ENCODE peak calls at places on chromosomes 7 and 10, in nine cellular contexts. K, D, Q, O, A, F, N, W and Y are unnamed samples.
A peak's percentile ranks its signal among the peaks of the same experiment; 100 is the strongest.

GRCh38 chr7:19530261-19530660 is 178.6 kb downstream of the POLR1F start:
- DNase-seq in O (no peak), Q (no peak), W (no peak), A (no peak), K (no peak), N (no peak), F (no peak), D (no peak), Y (no peak)

GRCh38 chr7:30755384-30756154 is 3.6 kb downstream of the INMT start:
- DNase-seq in Q (peak; percentile 49), A (peak; percentile 29), N (no peak), F (peak; percentile 79), K (no peak), W (no peak), D (no peak), O (no peak), Y (no peak)

GRCh38 chr7:48617988-48618387 is 306.4 kb upstream of the CDC14C start:
- DNase-seq in A (no peak), O (no peak), D (no peak), N (no peak), K (no peak), F (no peak), W (no peak), Q (no peak), Y (no peak)

GRCh38 chr7:104231054-104232046 is 23.5 kb upstream of the ORC5 start:
- DNase-seq in Q (peak; percentile 56), A (peak; percentile 39), D (peak; percentile 29), W (peak; percentile 30), K (peak; percentile 46), N (no peak), F (peak; percentile 67), O (peak; percentile 44), Y (no peak)

GRCh38 chr10:114607358-114607998 is 50.6 kb downstream of the ABLIM1 start:
- DNase-seq in A (peak; percentile 71), D (no peak), Q (no peak), O (peak; percentile 27), N (peak; percentile 13), F (peak; percentile 73), W (peak; percentile 47), K (no peak), Y (no peak)

GRCh38 chr10:78594938-78595645 is 473.7 kb upstream of the ZMIZ1 start:
- DNase-seq in F (no peak), D (no peak), K (no peak), O (no peak), Q (no peak), A (no peak), N (no peak), W (no peak), Y (peak; percentile 24)

GRCh38 chr10:69303632-69304035 is 25.3 kb downstream of the HK1 start:
- DNase-seq in K (no peak), A (peak; percentile 42), N (no peak), W (peak; percentile 79), O (no peak), Q (no peak), D (no peak), F (no peak), Y (no peak)

GRCh38 chr10:43057231-43057711 is 19.6 kb upstream of the RET start:
- DNase-seq in W (no peak), K (no peak), N (no peak), Q (no peak), F (no peak), D (no peak), A (no peak), O (no peak), Y (no peak)

GRCh38 chr7:101901661-101902491 is 84.5 kb downstream of the CUX1 start:
- DNase-seq in D (no peak), W (no peak), Q (no peak), F (peak; percentile 38), N (no peak), A (peak; percentile 67), K (no peak), O (no peak), Y (no peak)

GRCh38 chr7:157352506-157352905 is 15.7 kb downstream of the DNAJB6 start:
- DNase-seq in K (no peak), D (no peak), F (no peak), A (no peak), Q (no peak), W (no peak), O (no peak), N (no peak), Y (no peak)

DNA sequence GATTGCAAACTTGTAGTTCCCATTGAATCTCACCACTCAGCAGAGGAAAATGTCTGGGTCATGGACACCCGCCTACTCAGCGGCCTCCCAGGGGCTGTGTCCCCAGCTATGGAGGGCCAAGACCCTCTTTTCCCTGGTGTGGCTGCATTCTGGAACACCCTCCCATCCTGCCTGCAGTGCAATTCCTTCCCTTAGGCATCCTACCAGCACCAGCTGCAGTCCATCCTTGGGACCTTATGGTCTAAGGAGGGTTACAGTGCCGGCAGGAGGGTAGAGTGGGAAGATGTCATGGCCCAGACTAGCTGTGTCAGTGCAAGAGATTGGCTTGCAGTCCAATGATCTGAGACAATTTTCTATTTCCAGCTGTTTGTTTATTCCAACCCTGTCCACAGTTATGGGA is 92.4 kb downstream of the WDFY4 start:
- DNase-seq in K (no peak), D (no peak), N (no peak), A (no peak), O (no peak), Q (no peak), F (no peak), W (no peak), Y (peak; percentile 34)
- TF ChIP-seq CTCF in K (no peak), D (no peak), N (no peak), A (no peak), O (no peak), Q (no peak), F (no peak), W (no peak), Y (no peak)

GRCh38 chr10:13221572-13221971 is 12.6 kb downstream of the UCMA start:
- DNase-seq in A (no peak), W (no peak), N (no peak), F (no peak), D (no peak), O (no peak), Q (no peak), K (no peak), Y (no peak)
- TF ChIP-seq CTCF in A (no peak), W (no peak), N (no peak), F (no peak), D (no peak), O (no peak), Q (no peak), K (no peak), Y (no peak)

GRCh38 chr7:107980171-107980570 is 22.8 kb downstream of the LAMB1 start:
- DNase-seq in A (no peak), W (no peak), F (no peak), D (no peak), O (no peak), Q (no peak), K (no peak), N (no peak), Y (no peak)

GRCh38 chr7:107981466-107981865 is 21.5 kb downstream of the LAMB1 start:
- DNase-seq in N (no peak), K (no peak), O (no peak), A (no peak), F (no peak), D (no peak), Q (no peak), W (no peak), Y (no peak)

GRCh38 chr7:107980671-107981190 is 22.2 kb downstream of the LAMB1 start:
- DNase-seq in Q (no peak), K (no peak), W (no peak), D (no peak), A (no peak), N (no peak), F (no peak), O (no peak), Y (no peak)

GRCh38 chr7:107982463-107982862 is 20.5 kb downstream of the LAMB1 start:
- DNase-seq in F (no peak), D (no peak), N (no peak), W (no peak), O (no peak), K (no peak), Q (no peak), A (no peak), Y (no peak)

GRCh38 chr7:107982918-107983389 is 20.0 kb downstream of the LAMB1 start:
- DNase-seq in O (no peak), W (no peak), D (no peak), Q (no peak), F (peak; percentile 44), K (no peak), A (peak; percentile 65), N (no peak), Y (no peak)
- TF ChIP-seq CTCF in O (no peak), W (peak; percentile 21), D (peak; percentile 23), Q (no peak), F (peak; percentile 37), K (peak; percentile 40), A (peak; percentile 45), N (peak; percentile 40), Y (peak; percentile 63)

GRCh38 chr7:152737833-152738232 is 21.7 kb upstream of the ACTR3B start:
- DNase-seq in F (no peak), A (no peak), O (no peak), N (no peak), K (no peak), D (no peak), W (no peak), Q (no peak), Y (no peak)

GRCh38 chr7:152735443-152736004 is 24.0 kb upstream of the ACTR3B start:
- DNase-seq in Q (no peak), N (no peak), F (no peak), K (no peak), O (no peak), W (no peak), D (peak; percentile 29), A (no peak), Y (no peak)

GRCh38 chr7:152733286-152733934 is 26.1 kb upstream of the ACTR3B start:
- DNase-seq in O (no peak), D (no peak), Q (no peak), W (peak; percentile 26), A (peak; percentile 3), N (no peak), F (no peak), K (no peak), Y (no peak)
- TF ChIP-seq CTCF in O (no peak), D (no peak), Q (no peak), W (no peak), A (no peak), N (no peak), F (no peak), K (no peak), Y (no peak)

DNA sequence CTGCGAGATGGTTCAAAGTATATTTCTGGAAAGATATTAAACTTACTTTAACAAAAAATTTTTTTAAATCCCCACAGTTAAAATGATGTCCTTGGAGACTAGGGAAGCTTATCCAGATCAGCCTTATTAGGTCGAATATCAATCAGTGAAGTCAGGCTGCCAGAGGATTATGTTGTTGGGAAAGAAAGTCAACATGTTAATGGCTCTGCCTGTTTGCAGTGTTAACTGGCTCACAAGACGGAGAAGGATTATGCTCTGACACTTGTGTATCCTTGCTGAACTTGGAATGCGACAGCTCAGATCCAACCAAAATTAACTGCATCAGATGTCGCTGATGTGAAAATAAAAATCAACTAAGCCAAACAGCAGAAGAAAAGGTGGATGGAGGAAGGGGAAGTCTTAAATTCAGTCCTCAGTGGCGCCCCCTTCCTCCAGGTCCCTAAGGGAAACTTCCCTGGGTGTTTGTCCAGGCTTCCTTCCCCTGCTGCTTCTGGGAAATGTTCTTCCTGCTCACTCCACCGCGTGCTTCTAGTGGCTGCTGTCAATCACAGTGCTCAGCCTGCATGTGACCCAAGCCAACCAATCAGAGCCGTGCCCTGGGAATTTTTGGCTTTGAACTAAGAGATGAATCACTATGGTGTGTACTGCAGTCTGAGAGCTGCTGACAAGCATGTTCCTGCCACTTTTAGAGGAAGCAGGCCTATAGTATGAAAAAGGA is 690.4 kb upstream of the NRP1 start:
- DNase-seq in D (no peak), W (peak; percentile 12), K (peak; percentile 31), F (peak; percentile 37), N (no peak), O (no peak), A (peak; percentile 31), Q (peak; percentile 6), Y (no peak)
- TF ChIP-seq CTCF in D (peak; percentile 2), W (no peak), K (no peak), F (no peak), N (no peak), O (no peak), A (peak; percentile 11), Q (no peak), Y (peak; percentile 25)